ENCODE peak calls at places on chromosomes 11 and 22, in nine cellular contexts. O is tibial artery; S is GM12865; R is fibroblast of lung; C is colonic mucosa; T is CD8-positive, alpha-beta T cell; A is neural progenitor cell; P is PC-3; E is dorsolateral prefrontal cortex. Y is an unnamed sample.

GRCh38 chr22:28570697-28571373 is 108.8 kb downstream of the TTC28 start:
- DNase-seq in O (no peak), S (no peak), R (no peak), C (no peak), T (no peak), A (no peak), P (peak), E (no peak), Y (no peak)

GRCh38 chr11:46889689-46890475 is 28.5 kb downstream of the LRP4 start:
- DNase-seq in O (peak), S (peak), R (peak), C (peak), T (peak), A (peak), P (peak), E (peak), Y (peak)

GRCh38 chr11:96311120-96311568 is 31.9 kb downstream of the MAML2 start:
- DNase-seq in O (no peak), S (no peak), R (peak), C (peak), T (no peak), A (no peak), P (peak), E (no peak), Y (peak)

GRCh38 chr11:134503104-134503503 is 91.1 kb upstream of the B3GAT1 start:
- DNase-seq in O (no peak), S (no peak), R (no peak), C (no peak), T (no peak), A (peak), P (no peak), E (no peak), Y (no peak)

GRCh38 chr11:114440121-114440860 is 1.0 kb downstream of the REXO2 start:
- DNase-seq in O (no peak), S (no peak), R (peak), C (no peak), T (no peak), A (peak), P (peak), E (no peak), Y (no peak)

GRCh38 chr11:29448246-29448877 is 568.5 kb downstream of the KCNA4 start:
- DNase-seq in O (no peak), S (peak), R (peak), C (no peak), T (no peak), A (peak), P (peak), E (no peak), Y (peak)

GRCh38 chr11:43992138-43992537 is 49.7 kb downstream of the C11orf96 start:
- DNase-seq in O (no peak), S (no peak), R (no peak), C (no peak), T (no peak), A (no peak), P (no peak), E (no peak), Y (no peak)

GRCh38 chr11:13110145-13110544 is 101.0 kb downstream of the RASSF10 start:
- DNase-seq in O (no peak), S (no peak), R (no peak), C (no peak), T (no peak), A (no peak), P (peak), E (no peak), Y (no peak)

GRCh38 chr22:24588756-24589481 is 4.0 kb downstream of the LRRC75B start:
- DNase-seq in O (no peak), S (no peak), R (no peak), C (no peak), T (no peak), A (no peak), P (no peak), E (no peak), Y (no peak)

GRCh38 chr22:50146440-50147228 is 23.9 kb upstream of the PANX2 start:
- DNase-seq in O (peak), S (no peak), R (peak), C (peak), T (no peak), A (peak), P (no peak), E (peak), Y (peak)

GRCh38 chr22:22578702-22579424 is 19.8 kb upstream of the PRAME start:
- DNase-seq in O (no peak), S (no peak), R (peak), C (no peak), T (no peak), A (no peak), P (no peak), E (no peak), Y (peak)

GRCh38 chr11:14230407-14230806 is 128.6 kb downstream of the RRAS2 start:
- DNase-seq in O (no peak), S (no peak), R (no peak), C (no peak), T (no peak), A (no peak), P (no peak), E (no peak), Y (no peak)

GRCh38 chr22:42418811-42419243 is 13.4 kb downstream of the NFAM1 start:
- DNase-seq in O (no peak), S (no peak), R (no peak), C (no peak), T (no peak), A (no peak), P (no peak), E (no peak), Y (no peak)

GRCh38 chr22:42414565-42415298 is 17.5 kb downstream of the NFAM1 start:
- DNase-seq in O (no peak), S (no peak), R (no peak), C (no peak), T (no peak), A (no peak), P (no peak), E (no peak), Y (no peak)

GRCh38 chr22:42419328-42419881 is 12.8 kb downstream of the NFAM1 start:
- DNase-seq in O (no peak), S (peak), R (no peak), C (no peak), T (no peak), A (no peak), P (no peak), E (no peak), Y (no peak)

GRCh38 chr22:42416671-42417230 is 15.5 kb downstream of the NFAM1 start:
- DNase-seq in O (no peak), S (no peak), R (no peak), C (no peak), T (no peak), A (no peak), P (no peak), E (no peak), Y (no peak)

GRCh38 chr22:42417645-42418303 is 14.4 kb downstream of the NFAM1 start:
- DNase-seq in O (no peak), S (no peak), R (no peak), C (no peak), T (no peak), A (no peak), P (no peak), E (no peak), Y (no peak)
- TF ChIP-seq CTCF in O (no peak), S (no peak), R (no peak), C (no peak), T (no peak), A (no peak), P (no peak), E (no peak), Y (no peak)

GRCh38 chr22:44667829-44668189 is 34.2 kb upstream of the PRR5 start:
- DNase-seq in O (no peak), S (no peak), R (no peak), C (no peak), T (no peak), A (no peak), P (no peak), E (no peak), Y (no peak)

GRCh38 chr22:44668190-44668885 is 33.7 kb upstream of the PRR5 start:
- DNase-seq in O (no peak), S (no peak), R (no peak), C (no peak), T (peak), A (peak), P (no peak), E (no peak), Y (no peak)

GRCh38 chr22:44670220-44670983 is 31.6 kb upstream of the PRR5 start:
- DNase-seq in O (no peak), S (no peak), R (no peak), C (no peak), T (no peak), A (no peak), P (no peak), E (no peak), Y (no peak)

GRCh38 chr22:44669725-44670027 is 32.3 kb upstream of the PRR5 start:
- DNase-seq in O (no peak), S (no peak), R (no peak), C (no peak), T (no peak), A (peak), P (no peak), E (no peak), Y (peak)

DNA sequence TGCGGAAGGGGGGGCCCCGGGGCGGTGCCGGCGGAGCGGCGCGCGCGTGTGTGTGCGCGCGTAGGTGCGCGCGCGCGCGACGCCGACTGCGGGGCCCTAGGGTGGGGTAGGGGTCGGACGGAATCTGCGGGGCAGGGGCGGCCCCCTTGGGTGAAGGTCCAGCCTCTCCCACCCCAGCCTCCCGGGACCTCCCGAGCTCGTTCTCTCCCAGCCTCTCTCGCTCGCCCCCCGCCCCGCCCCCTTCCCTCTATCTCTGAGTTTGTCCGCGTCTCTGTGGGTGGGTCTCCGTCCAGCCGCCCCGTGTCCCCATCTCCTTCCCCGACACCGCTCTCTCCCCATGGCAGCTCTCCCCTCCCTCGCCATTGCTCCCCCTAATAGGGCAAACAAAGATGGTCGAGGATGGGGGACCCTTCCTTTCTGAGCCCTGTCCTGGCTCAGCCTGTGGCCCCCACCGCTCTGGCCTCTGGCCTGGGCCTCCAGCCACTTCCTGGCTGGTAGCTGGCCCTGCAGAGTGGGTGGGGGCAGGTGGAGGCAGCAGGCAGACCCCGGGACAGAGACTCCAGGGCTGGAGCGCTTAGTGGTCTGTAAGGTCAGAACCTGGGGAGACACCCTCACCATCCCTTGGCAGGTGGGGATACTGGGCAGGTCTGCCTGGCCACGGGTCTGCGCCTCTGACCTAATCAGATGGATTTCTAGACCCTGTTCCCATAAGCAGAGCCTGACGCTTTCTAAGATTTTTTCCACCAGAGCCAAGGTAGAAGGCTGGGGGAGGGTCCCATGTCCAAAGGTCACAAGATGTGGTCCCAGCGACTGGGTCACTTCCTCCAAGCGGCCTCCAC is 32.9 kb upstream of the PRR5 start:
- DNase-seq in O (no peak), S (no peak), R (no peak), C (no peak), T (no peak), A (no peak), P (no peak), E (no peak), Y (no peak)
- H3K4me3 ChIP-seq in O (peak), S (no peak), R (no peak), C (peak), T (peak), A (peak), P (no peak), E (peak), Y (peak)

GRCh38 chr11:118979434-118979833 is 7.9 kb downstream of the FOXR1 start:
- DNase-seq in O (no peak), S (no peak), R (no peak), C (no peak), T (no peak), A (peak), P (no peak), E (no peak), Y (no peak)
- TF ChIP-seq CTCF in O (no peak), S (no peak), R (no peak), C (no peak), T (no peak), A (peak), P (no peak), E (no peak), Y (no peak)

GRCh38 chr22:38461414-38462081 is 6.3 kb upstream of the KDELR3 start:
- DNase-seq in O (peak), S (peak), R (peak), C (peak), T (peak), A (peak), P (peak), E (peak), Y (peak)

GRCh38 chr22:38460367-38460952 is 5.5 kb upstream of the KCNJ4 start:
- DNase-seq in O (no peak), S (no peak), R (no peak), C (no peak), T (no peak), A (no peak), P (no peak), E (no peak), Y (no peak)

GRCh38 chr22:38462960-38463784 is 4.7 kb upstream of the KDELR3 start:
- DNase-seq in O (no peak), S (no peak), R (no peak), C (peak), T (no peak), A (peak), P (no peak), E (no peak), Y (no peak)

GRCh38 chr22:38456841-38457699 is 2.1 kb upstream of the KCNJ4 start:
- DNase-seq in O (no peak), S (no peak), R (no peak), C (no peak), T (no peak), A (no peak), P (no peak), E (no peak), Y (no peak)

DNA sequence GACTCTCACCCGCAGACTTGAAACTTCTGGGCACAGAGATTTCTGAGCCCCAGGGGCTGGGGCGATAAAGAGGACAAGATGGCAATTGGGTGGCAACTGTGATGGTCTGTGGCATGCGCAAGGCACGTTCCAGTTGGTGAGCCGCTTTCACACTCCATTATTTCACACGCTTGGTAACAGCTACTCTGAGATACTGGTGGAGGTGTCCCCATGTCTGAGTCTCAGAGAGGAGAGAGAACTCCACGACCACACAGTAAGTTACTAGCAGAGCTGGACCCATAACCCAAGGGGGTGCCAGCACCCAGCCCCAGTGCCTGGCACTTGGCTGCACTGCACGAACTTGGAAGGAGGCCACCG is 6.0 kb upstream of the KCNJ4 start:
- DNase-seq in O (no peak), S (no peak), R (no peak), C (no peak), T (no peak), A (no peak), P (no peak), E (no peak), Y (no peak)
- H3K4me3 ChIP-seq in O (peak), S (no peak), R (no peak), C (no peak), T (no peak), A (peak), P (peak), E (peak), Y (no peak)

DNA sequence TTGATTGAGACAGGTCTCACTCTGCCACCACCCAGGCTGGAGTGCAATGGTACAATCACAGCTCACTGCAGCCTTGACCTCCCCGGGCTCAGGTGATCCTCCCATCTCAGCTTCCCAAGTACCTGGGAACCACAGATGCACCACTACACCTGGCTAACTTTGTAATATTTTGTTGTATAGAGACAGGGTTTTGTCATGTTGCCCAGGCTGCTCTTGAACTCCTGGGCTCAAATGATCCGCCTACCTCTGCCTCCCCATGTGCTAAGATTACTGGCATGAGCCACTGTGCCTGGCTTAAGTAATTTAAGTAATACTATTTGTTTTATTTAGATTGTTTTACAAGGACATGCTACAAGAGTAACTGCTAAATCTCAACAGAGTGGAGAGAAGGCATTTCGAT is 33.5 kb downstream of the ZNF143 start:
- DNase-seq in O (no peak), S (no peak), R (no peak), C (no peak), T (no peak), A (no peak), P (no peak), E (no peak), Y (no peak)
- TF ChIP-seq CTCF in O (no peak), S (no peak), R (no peak), C (no peak), T (no peak), A (no peak), P (no peak), E (no peak), Y (no peak)

GRCh38 chr11:93744669-93745004 is 3.2 kb downstream of the C11orf54 start:
- DNase-seq in O (no peak), S (no peak), R (no peak), C (no peak), T (no peak), A (no peak), P (no peak), E (no peak), Y (peak)
- H3K4me3 ChIP-seq in O (no peak), S (no peak), R (no peak), C (no peak), T (no peak), A (no peak), P (no peak), E (peak), Y (no peak)

DNA sequence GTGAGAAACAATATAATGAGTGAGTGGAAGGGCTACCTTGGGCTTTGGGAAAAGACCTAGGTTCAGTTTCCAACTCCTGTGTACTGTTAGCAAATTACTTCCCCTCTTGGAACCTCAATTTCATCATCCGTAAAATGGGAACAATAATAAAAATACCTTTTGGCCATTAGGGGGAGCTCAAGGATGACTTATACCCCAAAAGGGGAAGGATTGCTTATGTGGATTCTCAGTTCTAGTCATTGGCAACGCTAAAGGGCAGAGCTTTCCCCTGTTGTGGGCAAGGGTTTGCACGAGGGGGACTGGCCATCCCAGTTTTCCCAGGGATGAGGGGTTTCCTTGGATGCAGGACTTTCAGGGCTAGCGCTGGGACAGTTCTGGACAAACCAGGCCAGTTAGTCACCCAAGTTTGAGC is 3.1 kb upstream of the COMMD9 start:
- DNase-seq in O (no peak), S (peak), R (peak), C (no peak), T (no peak), A (peak), P (peak), E (no peak), Y (peak)
- TF ChIP-seq CTCF in O (peak), S (peak), R (peak), C (peak), T (peak), A (peak), P (peak), E (peak), Y (peak)

GRCh38 chr22:19524170-19525115 is at the start of gene CLDN5:
- DNase-seq in O (no peak), S (no peak), R (peak), C (no peak), T (no peak), A (peak), P (no peak), E (no peak), Y (no peak)

GRCh38 chr22:19523240-19524169 is 705 bp downstream of the CLDN5 start:
- DNase-seq in O (no peak), S (peak), R (peak), C (no peak), T (no peak), A (peak), P (no peak), E (no peak), Y (peak)

GRCh38 chr22:19520566-19521305 is 3.5 kb downstream of the CLDN5 start:
- DNase-seq in O (no peak), S (no peak), R (no peak), C (no peak), T (peak), A (no peak), P (no peak), E (no peak), Y (no peak)

GRCh38 chr22:19522881-19523239 is 1.4 kb downstream of the CLDN5 start:
- DNase-seq in O (no peak), S (no peak), R (no peak), C (no peak), T (no peak), A (no peak), P (no peak), E (no peak), Y (no peak)

DNA sequence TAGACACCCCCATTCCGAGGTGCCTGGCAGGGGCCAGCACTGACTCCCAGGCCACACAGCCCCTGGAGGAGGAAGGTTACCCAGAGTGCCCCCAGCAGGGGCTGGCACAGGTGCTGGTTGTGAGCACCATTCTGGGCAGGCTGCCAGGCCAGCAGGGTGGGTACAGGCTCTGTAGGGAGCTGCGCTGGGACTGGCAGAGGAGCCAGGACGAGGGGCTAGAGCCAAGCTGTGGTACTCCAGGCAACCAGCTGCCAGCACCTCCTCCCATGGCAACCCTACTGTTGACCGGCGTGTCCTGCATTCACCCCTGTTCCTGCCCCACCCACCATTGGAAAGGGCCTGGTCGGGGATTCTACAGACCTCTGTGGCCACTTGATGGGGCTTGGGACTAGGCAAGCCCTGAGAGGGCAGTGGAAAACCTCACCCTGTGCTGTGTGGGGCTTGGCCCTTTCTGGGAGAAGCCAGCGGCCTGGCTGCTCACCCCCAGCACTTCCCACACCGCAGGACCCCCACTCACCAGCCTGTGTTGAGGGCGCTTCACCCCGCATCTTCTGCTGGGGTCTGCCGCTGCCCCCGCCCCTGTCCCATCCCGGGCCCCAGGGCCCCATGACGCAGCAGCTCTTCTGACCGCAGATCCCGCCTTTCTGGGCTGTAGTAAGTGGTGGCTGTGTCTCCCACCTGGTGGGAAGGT is 1.9 kb downstream of the CLDN5 start:
- DNase-seq in O (no peak), S (no peak), R (no peak), C (no peak), T (no peak), A (no peak), P (no peak), E (peak), Y (no peak)
- H3K4me3 ChIP-seq in O (peak), S (no peak), R (no peak), C (peak), T (no peak), A (peak), P (no peak), E (peak), Y (no peak)

Y was measured in fibroblast of mammary gland.